ENCODE peak calls at places on chromosomes 3 and 15, in six cellular contexts. One of them, this sample, is unnamed.
A peak's percentile ranks its signal among the peaks of the same experiment; 100 is the strongest.

GRCh38 chr15:43193710-43194109 is 8.5 kb downstream of the CCNDBP1 start:
- DNase-seq in ovary: no peak
- DNase-seq in uterus: no peak
- DNase-seq in body of pancreas: no peak
- DNase-seq in HFF-Myc: no peak
- DNase-seq in lower leg skin: no peak
- DNase-seq in this sample: no peak

GRCh38 chr3:54274607-54275006 is 152.3 kb downstream of the CACNA2D3 start:
- DNase-seq in HFF-Myc: no peak
- DNase-seq in uterus: no peak
- DNase-seq in body of pancreas: no peak
- DNase-seq in lower leg skin: no peak
- DNase-seq in ovary: no peak
- DNase-seq in this sample: no peak

GRCh38 chr15:90883971-90884718 is at the start of gene FES:
- DNase-seq in ovary: peak; percentile 83
- DNase-seq in lower leg skin: no peak
- DNase-seq in uterus: peak; percentile 63
- DNase-seq in HFF-Myc: no peak
- DNase-seq in body of pancreas: no peak
- DNase-seq in this sample: no peak

GRCh38 chr15:99125061-99125990 is 20.4 kb downstream of the SYNM start:
- DNase-seq in body of pancreas: no peak
- DNase-seq in ovary: peak; percentile 31
- DNase-seq in uterus: no peak
- DNase-seq in lower leg skin: no peak
- DNase-seq in HFF-Myc: no peak
- DNase-seq in this sample: no peak

GRCh38 chr3:105366302-105367062 is at the start of gene ALCAM:
- DNase-seq in uterus: peak; percentile 83
- DNase-seq in HFF-Myc: peak; percentile 92
- DNase-seq in body of pancreas: peak; percentile 96
- DNase-seq in ovary: peak; percentile 95
- DNase-seq in lower leg skin: peak; percentile 90
- DNase-seq in this sample: peak; percentile 89

GRCh38 chr3:81581966-81582599 is 179.4 kb downstream of the GBE1 start:
- DNase-seq in HFF-Myc: peak; percentile 17
- DNase-seq in uterus: no peak
- DNase-seq in ovary: no peak
- DNase-seq in lower leg skin: no peak
- DNase-seq in body of pancreas: peak; percentile 33
- DNase-seq in this sample: no peak

GRCh38 chr3:161914703-161915102 is 418.1 kb downstream of the OTOL1 start:
- DNase-seq in ovary: peak; percentile 33
- DNase-seq in HFF-Myc: peak; percentile 42
- DNase-seq in uterus: peak; percentile 16
- DNase-seq in lower leg skin: peak; percentile 19
- DNase-seq in body of pancreas: no peak
- DNase-seq in this sample: peak; percentile 21

GRCh38 chr15:25268166-25268565 is 170.7 kb downstream of the UBE3A start:
- DNase-seq in HFF-Myc: no peak
- DNase-seq in body of pancreas: no peak
- DNase-seq in uterus: no peak
- DNase-seq in lower leg skin: no peak
- DNase-seq in ovary: no peak
- DNase-seq in this sample: no peak

GRCh38 chr15:43118829-43119228 is 13.0 kb upstream of the UBR1 start:
- DNase-seq in body of pancreas: no peak
- DNase-seq in ovary: no peak
- DNase-seq in lower leg skin: no peak
- DNase-seq in HFF-Myc: no peak
- DNase-seq in uterus: no peak
- DNase-seq in this sample: no peak

GRCh38 chr3:187746479-187747335 is 1.4 kb upstream of the BCL6 start:
- DNase-seq in lower leg skin: no peak
- DNase-seq in HFF-Myc: no peak
- DNase-seq in ovary: no peak
- DNase-seq in body of pancreas: no peak
- DNase-seq in uterus: peak; percentile 47
- DNase-seq in this sample: no peak

GRCh38 chr3:137714551-137714950 is 49.6 kb upstream of the SOX14 start:
- DNase-seq in ovary: no peak
- DNase-seq in uterus: no peak
- DNase-seq in lower leg skin: no peak
- DNase-seq in HFF-Myc: no peak
- DNase-seq in body of pancreas: no peak
- DNase-seq in this sample: no peak

GRCh38 chr3:123489400-123490004 is 40.6 kb upstream of the ADCY5 start:
- DNase-seq in ovary: peak; percentile 88
- DNase-seq in uterus: peak; percentile 74
- DNase-seq in body of pancreas: peak; percentile 63
- DNase-seq in HFF-Myc: peak; percentile 69
- DNase-seq in lower leg skin: peak; percentile 73
- DNase-seq in this sample: peak; percentile 70

GRCh38 chr15:88913017-88913849 is at the start of gene MFGE8:
- DNase-seq in ovary: peak; percentile 84
- DNase-seq in HFF-Myc: no peak
- DNase-seq in lower leg skin: peak; percentile 71
- DNase-seq in uterus: peak; percentile 80
- DNase-seq in body of pancreas: peak; percentile 53
- DNase-seq in this sample: peak; percentile 82

GRCh38 chr3:64160000-64160690 is 65.1 kb downstream of the PRICKLE2 start:
- DNase-seq in lower leg skin: no peak
- DNase-seq in uterus: no peak
- DNase-seq in body of pancreas: no peak
- DNase-seq in ovary: no peak
- DNase-seq in HFF-Myc: no peak
- DNase-seq in this sample: no peak

GRCh38 chr3:177563381-177563780 is 366.1 kb upstream of the TBL1XR1 start:
- DNase-seq in body of pancreas: no peak
- DNase-seq in ovary: no peak
- DNase-seq in HFF-Myc: no peak
- DNase-seq in lower leg skin: no peak
- DNase-seq in uterus: no peak
- DNase-seq in this sample: no peak

GRCh38 chr15:62850791-62851291 is 191.7 kb upstream of the TPM1 start:
- DNase-seq in lower leg skin: no peak
- DNase-seq in ovary: no peak
- DNase-seq in HFF-Myc: peak; percentile 32
- DNase-seq in body of pancreas: no peak
- DNase-seq in uterus: no peak
- DNase-seq in this sample: no peak

GRCh38 chr15:77495806-77496589 is 75.3 kb downstream of the HMG20A start:
- DNase-seq in ovary: no peak
- DNase-seq in lower leg skin: no peak
- DNase-seq in body of pancreas: no peak
- DNase-seq in uterus: no peak
- DNase-seq in HFF-Myc: no peak
- DNase-seq in this sample: no peak

GRCh38 chr15:73632670-73633058 is 525 bp downstream of the NPTN start:
- DNase-seq in uterus: peak; percentile 30
- DNase-seq in lower leg skin: peak; percentile 34
- DNase-seq in HFF-Myc: no peak
- DNase-seq in body of pancreas: no peak
- DNase-seq in ovary: no peak
- DNase-seq in this sample: no peak

GRCh38 chr15:73633991-73634495 is 854 bp upstream of the NPTN start:
- DNase-seq in ovary: no peak
- DNase-seq in body of pancreas: no peak
- DNase-seq in HFF-Myc: peak; percentile 87
- DNase-seq in uterus: no peak
- DNase-seq in lower leg skin: peak; percentile 44
- DNase-seq in this sample: no peak

GRCh38 chr15:73631915-73632669 is 1.1 kb downstream of the NPTN start:
- DNase-seq in body of pancreas: no peak
- DNase-seq in lower leg skin: peak; percentile 62
- DNase-seq in uterus: peak; percentile 62
- DNase-seq in ovary: no peak
- DNase-seq in HFF-Myc: no peak
- DNase-seq in this sample: no peak

GRCh38 chr15:73630796-73631471 is 2.3 kb downstream of the NPTN start:
- DNase-seq in ovary: no peak
- DNase-seq in lower leg skin: no peak
- DNase-seq in body of pancreas: no peak
- DNase-seq in HFF-Myc: no peak
- DNase-seq in uterus: no peak
- DNase-seq in this sample: no peak

GRCh38 chr15:73633111-73633990 is at the start of gene NPTN:
- DNase-seq in ovary: peak; percentile 99
- DNase-seq in body of pancreas: peak; percentile 99
- DNase-seq in HFF-Myc: peak; percentile 86
- DNase-seq in uterus: peak; percentile 98
- DNase-seq in lower leg skin: peak; percentile 98
- DNase-seq in this sample: peak; percentile 99
- TF ChIP-seq CTCF in ovary: no peak
- TF ChIP-seq CTCF in body of pancreas: no peak
- TF ChIP-seq CTCF in HFF-Myc: no peak
- TF ChIP-seq CTCF in uterus: no peak
- TF ChIP-seq CTCF in lower leg skin: no peak
- TF ChIP-seq CTCF in this sample: peak; percentile 22

GRCh38 chr3:179037361-179037760 is 34.2 kb downstream of the ZMAT3 start:
- DNase-seq in lower leg skin: peak; percentile 49
- DNase-seq in ovary: no peak
- DNase-seq in body of pancreas: no peak
- DNase-seq in HFF-Myc: peak; percentile 24
- DNase-seq in uterus: peak; percentile 19
- DNase-seq in this sample: no peak
- TF ChIP-seq CTCF in lower leg skin: no peak
- TF ChIP-seq CTCF in ovary: no peak
- TF ChIP-seq CTCF in body of pancreas: no peak
- TF ChIP-seq CTCF in HFF-Myc: no peak
- TF ChIP-seq CTCF in uterus: no peak
- TF ChIP-seq CTCF in this sample: no peak

GRCh38 chr3:52851348-52851747 is 16.5 kb upstream of the MUSTN1 start:
- DNase-seq in lower leg skin: no peak
- DNase-seq in body of pancreas: peak; percentile 38
- DNase-seq in uterus: no peak
- DNase-seq in ovary: no peak
- DNase-seq in HFF-Myc: peak; percentile 35
- DNase-seq in this sample: peak; percentile 33
- TF ChIP-seq CTCF in lower leg skin: no peak
- TF ChIP-seq CTCF in body of pancreas: peak; percentile 40
- TF ChIP-seq CTCF in uterus: peak; percentile 56
- TF ChIP-seq CTCF in ovary: no peak
- TF ChIP-seq CTCF in HFF-Myc: peak; percentile 70
- TF ChIP-seq CTCF in this sample: peak; percentile 71

GRCh38 chr3:38646630-38647029 is 2.9 kb downstream of the SCN5A start:
- DNase-seq in lower leg skin: no peak
- DNase-seq in ovary: no peak
- DNase-seq in body of pancreas: no peak
- DNase-seq in HFF-Myc: no peak
- DNase-seq in uterus: no peak
- DNase-seq in this sample: no peak
- TF ChIP-seq CTCF in lower leg skin: no peak
- TF ChIP-seq CTCF in ovary: no peak
- TF ChIP-seq CTCF in body of pancreas: no peak
- TF ChIP-seq CTCF in HFF-Myc: peak; percentile 46
- TF ChIP-seq CTCF in uterus: no peak
- TF ChIP-seq CTCF in this sample: peak; percentile 65

GRCh38 chr15:58534556-58534955 is 102.8 kb downstream of the LIPC start:
- DNase-seq in body of pancreas: no peak
- DNase-seq in lower leg skin: no peak
- DNase-seq in HFF-Myc: no peak
- DNase-seq in ovary: no peak
- DNase-seq in uterus: no peak
- DNase-seq in this sample: no peak
- TF ChIP-seq CTCF in body of pancreas: no peak
- TF ChIP-seq CTCF in lower leg skin: no peak
- TF ChIP-seq CTCF in HFF-Myc: no peak
- TF ChIP-seq CTCF in ovary: no peak
- TF ChIP-seq CTCF in uterus: no peak
- TF ChIP-seq CTCF in this sample: no peak

GRCh38 chr3:157135671-157136396 is 24.1 kb downstream of the CCNL1 start:
- DNase-seq in lower leg skin: no peak
- DNase-seq in HFF-Myc: no peak
- DNase-seq in body of pancreas: peak; percentile 50
- DNase-seq in uterus: peak; percentile 58
- DNase-seq in ovary: peak; percentile 50
- DNase-seq in this sample: no peak
- TF ChIP-seq CTCF in lower leg skin: no peak
- TF ChIP-seq CTCF in HFF-Myc: no peak
- TF ChIP-seq CTCF in body of pancreas: no peak
- TF ChIP-seq CTCF in uterus: peak; percentile 35
- TF ChIP-seq CTCF in ovary: no peak
- TF ChIP-seq CTCF in this sample: no peak

DNA sequence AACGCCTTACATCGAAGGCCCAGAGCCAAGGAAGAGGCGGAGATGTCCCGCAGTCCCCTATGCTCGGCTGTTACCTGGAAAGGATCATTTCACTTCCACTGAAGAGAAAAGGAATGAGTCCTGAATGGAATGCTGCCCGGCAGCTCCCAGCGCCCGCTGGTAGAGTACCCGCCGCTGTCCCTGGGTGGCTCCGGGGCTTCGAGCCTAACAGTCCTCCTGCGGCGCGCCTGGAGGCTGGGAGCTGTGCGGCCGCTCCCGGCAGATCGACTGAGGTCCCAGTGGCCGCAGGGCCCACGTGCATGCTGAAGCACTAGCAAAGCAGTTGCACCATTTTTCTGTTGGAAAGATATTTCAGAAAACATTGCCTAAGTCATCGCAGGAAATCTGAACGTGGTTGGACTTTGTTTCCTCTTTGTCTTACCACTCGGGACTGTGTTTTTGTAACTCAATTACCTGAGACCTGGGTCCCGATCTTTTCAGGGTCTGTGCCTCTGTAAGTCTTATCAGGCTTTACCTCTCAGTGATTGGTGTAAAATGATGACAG is 984 bp downstream of the RNU6-1 start:
- DNase-seq in HFF-Myc: no peak
- DNase-seq in lower leg skin: no peak
- DNase-seq in ovary: peak; percentile 71
- DNase-seq in uterus: no peak
- DNase-seq in body of pancreas: peak; percentile 61
- DNase-seq in this sample: peak; percentile 61
- TF ChIP-seq CTCF in HFF-Myc: no peak
- TF ChIP-seq CTCF in lower leg skin: no peak
- TF ChIP-seq CTCF in ovary: no peak
- TF ChIP-seq CTCF in uterus: peak; percentile 27
- TF ChIP-seq CTCF in body of pancreas: no peak
- TF ChIP-seq CTCF in this sample: peak; percentile 20

GRCh38 chr3:45832691-45833090 is 9.2 kb downstream of the LZTFL1 start:
- DNase-seq in lower leg skin: no peak
- DNase-seq in ovary: no peak
- DNase-seq in HFF-Myc: no peak
- DNase-seq in body of pancreas: no peak
- DNase-seq in uterus: no peak
- DNase-seq in this sample: no peak
- TF ChIP-seq CTCF in lower leg skin: no peak
- TF ChIP-seq CTCF in ovary: no peak
- TF ChIP-seq CTCF in HFF-Myc: no peak
- TF ChIP-seq CTCF in body of pancreas: no peak
- TF ChIP-seq CTCF in uterus: peak; percentile 23
- TF ChIP-seq CTCF in this sample: peak; percentile 52